ENCODE peak calls at places on chromosome 7, in five cellular contexts. O is MV-4-11; T is CD4-positive, alpha-beta T cell; I is spleen; E is HuH-7. J is an unnamed sample.

GRCh38 chr7:26555971-26556830 is 264.5 kb downstream of the SNX10 start:
- DNase-seq in E (no peak), T (no peak), O (no peak), I (no peak), J (no peak)

GRCh38 chr7:92834661-92835139 is 1.7 kb downstream of the CDK6 start:
- DNase-seq in O (no peak), I (no peak), E (peak), T (no peak), J (peak)

GRCh38 chr7:16739863-16740622 is 13.5 kb upstream of the TSPAN13 start:
- DNase-seq in I (no peak), O (no peak), T (no peak), E (peak), J (no peak)

GRCh38 chr7:44700322-44700721 is 48.3 kb upstream of the ZMIZ2 start:
- DNase-seq in E (no peak), O (no peak), T (no peak), I (peak), J (no peak)

GRCh38 chr7:76303829-76304505 is 1.5 kb downstream of the HSPB1 start:
- DNase-seq in I (no peak), E (no peak), T (no peak), O (no peak), J (no peak)

GRCh38 chr7:149214020-149214720 is 18.8 kb downstream of the ZNF282 start:
- DNase-seq in E (no peak), I (no peak), T (no peak), O (no peak), J (no peak)

GRCh38 chr7:124162667-124163066 is 129.8 kb upstream of the TMEM229A start:
- DNase-seq in E (no peak), T (no peak), O (no peak), I (no peak), J (no peak)

GRCh38 chr7:7438851-7439250 is 96.8 kb downstream of the COL28A1 start:
- DNase-seq in I (no peak), T (no peak), O (peak), E (no peak), J (no peak)

GRCh38 chr7:93055543-93056107 is 62.2 kb downstream of the SAMD9 start:
- DNase-seq in O (peak), E (peak), T (no peak), I (no peak), J (peak)

GRCh38 chr7:105521027-105521730 is 892 bp downstream of the PUS7 start:
- DNase-seq in T (peak), E (peak), O (peak), I (peak), J (peak)

GRCh38 chr7:150507947-150508602 is 6.6 kb upstream of the GIMAP7 start:
- DNase-seq in E (no peak), O (no peak), I (no peak), T (no peak), J (no peak)

GRCh38 chr7:12389089-12389700 is 14.5 kb downstream of the VWDE start:
- DNase-seq in I (no peak), T (no peak), E (peak), O (peak), J (peak)

GRCh38 chr7:70498232-70498631 is 633.7 kb upstream of the GALNT17 start:
- DNase-seq in E (no peak), T (no peak), O (no peak), I (no peak), J (no peak)

GRCh38 chr7:94022550-94022949 is 18.4 kb upstream of the BET1 start:
- DNase-seq in I (no peak), T (no peak), E (no peak), O (no peak), J (no peak)

GRCh38 chr7:129831424-129832058 is 121.2 kb downstream of the UBE2H start:
- DNase-seq in I (no peak), T (no peak), O (no peak), E (no peak), J (no peak)

GRCh38 chr7:157479326-157479725 is 142.5 kb downstream of the DNAJB6 start:
- DNase-seq in I (peak), T (no peak), O (no peak), E (no peak), J (no peak)

GRCh38 chr7:42174391-42174848 is 62.6 kb downstream of the GLI3 start:
- DNase-seq in O (no peak), I (no peak), T (no peak), E (no peak), J (no peak)

GRCh38 chr7:137874390-137874789 is 27.6 kb upstream of the DGKI start:
- DNase-seq in O (no peak), I (no peak), T (no peak), E (no peak), J (peak)

GRCh38 chr7:100563809-100564400 is 9.8 kb downstream of the SAP25 start:
- DNase-seq in I (peak), T (peak), E (peak), O (peak), J (peak)

GRCh38 chr7:122887848-122888247 is 1.6 kb upstream of the CADPS2 start:
- DNase-seq in O (no peak), T (no peak), E (no peak), I (no peak), J (no peak)

GRCh38 chr7:21526007-21526406 is 16.8 kb upstream of the DNAH11 start:
- DNase-seq in O (no peak), T (no peak), I (no peak), E (no peak), J (peak)

GRCh38 chr7:117386125-117386709 is 41.1 kb downstream of the ASZ1 start:
- DNase-seq in T (no peak), O (no peak), I (no peak), E (no peak), J (no peak)

GRCh38 chr7:106858618-106859532 is 6.2 kb upstream of the PIK3CG start:
- DNase-seq in T (no peak), I (peak), E (no peak), O (peak), J (peak)

GRCh38 chr7:29196971-29197370 is 2.4 kb downstream of the CHN2 start:
- DNase-seq in E (no peak), T (no peak), O (no peak), I (no peak), J (no peak)

J was measured in SK-N-DZ.